ENCODE peak calls at places on chromosomes 3 and 15, in eight cellular contexts. E is ovary, A is heart left ventricle, K is suprapubic skin, B is transverse colon, Z is spleen, W is uterus, D is adrenal gland. T is an unnamed sample.
A peak's percentile ranks its signal among the peaks of the same experiment; 100 is the strongest.

GRCh38 chr15:100762289-100762688 is 117.3 kb upstream of the ALDH1A3 start:
- DNase-seq in D (no peak), E (no peak), K (no peak), A (no peak), Z (peak; percentile 46), B (no peak), W (no peak), T (no peak)

GRCh38 chr15:33551860-33552259 is 241.1 kb downstream of the RYR3 start:
- DNase-seq in A (no peak), E (no peak), K (no peak), B (no peak), W (no peak), Z (no peak), D (no peak), T (no peak)

GRCh38 chr3:123053107-123053506 is 13.7 kb upstream of the PDIA5 start:
- DNase-seq in A (peak; percentile 59), E (no peak), W (no peak), D (no peak), Z (no peak), B (no peak), K (no peak), T (no peak)

GRCh38 chr3:126659915-126660886 is 5.3 kb upstream of the TXNRD3 start:
- DNase-seq in B (no peak), Z (no peak), K (no peak), A (no peak), E (no peak), W (no peak), D (peak; percentile 64), T (no peak)

GRCh38 chr3:66466606-66467270 is 34.1 kb downstream of the LRIG1 start:
- DNase-seq in W (no peak), K (no peak), E (no peak), D (no peak), Z (no peak), A (no peak), B (no peak), T (no peak)

GRCh38 chr15:22979699-22980188 is 424 bp downstream of the CYFIP1 start:
- DNase-seq in Z (peak; percentile 75), E (peak; percentile 71), A (peak; percentile 47), D (no peak), B (peak; percentile 26), W (peak; percentile 28), K (peak; percentile 68), T (no peak)

GRCh38 chr15:44662478-44663409 is 718 bp downstream of the SPG11 start:
- DNase-seq in D (peak; percentile 70), K (peak; percentile 85), B (peak; percentile 87), A (peak; percentile 77), Z (peak; percentile 96), W (peak; percentile 57), E (peak; percentile 68), T (peak; percentile 84)

GRCh38 chr3:184156522-184156955 is 1.4 kb downstream of the DVL3 start:
- DNase-seq in D (peak; percentile 58), W (peak; percentile 58), K (no peak), A (peak; percentile 72), E (peak; percentile 86), Z (peak; percentile 77), B (peak; percentile 46), T (no peak)

GRCh38 chr3:76991165-76991564 is 48.7 kb upstream of the ROBO2 start:
- DNase-seq in K (no peak), A (no peak), B (no peak), E (no peak), W (no peak), D (no peak), Z (no peak), T (no peak)

GRCh38 chr3:125166581-125166980 is 46.0 kb downstream of the SLC12A8 start:
- DNase-seq in E (no peak), W (no peak), D (no peak), B (no peak), Z (no peak), A (no peak), K (no peak), T (no peak)

GRCh38 chr3:125165189-125165947 is 47.2 kb downstream of the SLC12A8 start:
- DNase-seq in K (no peak), W (no peak), D (no peak), A (peak; percentile 59), E (no peak), Z (no peak), B (no peak), T (peak; percentile 51)

GRCh38 chr3:125161607-125162219 is 50.8 kb downstream of the SLC12A8 start:
- DNase-seq in Z (no peak), K (no peak), B (no peak), D (no peak), W (peak; percentile 44), A (peak; percentile 78), E (no peak), T (no peak)

GRCh38 chr3:125165948-125166553 is 46.5 kb downstream of the SLC12A8 start:
- DNase-seq in B (no peak), D (no peak), Z (no peak), E (no peak), K (no peak), W (no peak), A (no peak), T (no peak)

DNA sequence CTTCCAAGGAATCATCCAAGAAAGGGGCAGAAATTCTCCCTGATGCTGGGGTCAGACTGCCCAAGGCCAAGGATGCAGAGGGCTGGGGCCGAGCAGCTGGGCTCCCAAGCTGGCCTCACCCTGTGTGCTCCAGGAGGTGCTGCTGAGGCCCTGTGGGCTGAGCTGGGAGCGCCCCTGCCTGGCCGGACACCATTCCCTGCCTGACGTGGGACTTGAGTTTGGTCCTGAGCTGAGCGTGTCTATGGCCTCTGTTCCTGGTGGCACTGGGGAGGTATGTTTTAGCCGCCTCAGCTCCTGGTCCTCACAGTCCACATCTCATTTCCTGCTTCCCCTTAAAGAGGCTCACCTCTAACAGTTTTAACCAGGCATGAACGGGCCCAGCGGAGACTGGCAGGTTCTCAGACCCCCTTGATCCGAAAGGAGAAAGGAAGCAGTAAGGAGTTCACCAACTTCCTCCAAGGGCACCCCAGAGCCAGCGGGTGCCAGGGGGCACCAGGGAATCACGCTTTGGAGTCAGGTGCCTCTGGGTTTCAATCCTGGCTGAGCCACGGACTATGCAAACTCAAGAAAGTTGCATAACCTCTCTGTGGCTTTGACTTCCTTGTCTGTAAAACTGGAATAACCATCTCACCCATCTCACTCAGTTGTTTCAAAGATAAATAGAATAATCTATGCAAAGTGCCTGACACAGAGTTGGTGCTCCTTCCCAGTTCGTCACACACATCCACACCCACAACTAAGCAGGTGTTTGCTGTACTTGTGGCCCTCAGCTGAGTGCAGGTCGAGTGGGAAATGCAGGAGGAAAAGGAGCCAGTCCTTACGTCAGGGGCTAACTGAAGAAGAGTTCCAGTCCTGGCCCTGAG is 48.6 kb downstream of the SLC12A8 start:
- DNase-seq in Z (no peak), E (no peak), B (peak; percentile 39), K (no peak), D (no peak), A (no peak), W (no peak), T (no peak)
- H3K27ac ChIP-seq in Z (no peak overlapping the region), E (no peak overlapping the region), B (peak overlapping the region; percentile 63), K (peak overlapping the region; percentile 34), D (no peak overlapping the region), A (no peak overlapping the region), W (no peak overlapping the region), T (no peak overlapping the region)

DNA sequence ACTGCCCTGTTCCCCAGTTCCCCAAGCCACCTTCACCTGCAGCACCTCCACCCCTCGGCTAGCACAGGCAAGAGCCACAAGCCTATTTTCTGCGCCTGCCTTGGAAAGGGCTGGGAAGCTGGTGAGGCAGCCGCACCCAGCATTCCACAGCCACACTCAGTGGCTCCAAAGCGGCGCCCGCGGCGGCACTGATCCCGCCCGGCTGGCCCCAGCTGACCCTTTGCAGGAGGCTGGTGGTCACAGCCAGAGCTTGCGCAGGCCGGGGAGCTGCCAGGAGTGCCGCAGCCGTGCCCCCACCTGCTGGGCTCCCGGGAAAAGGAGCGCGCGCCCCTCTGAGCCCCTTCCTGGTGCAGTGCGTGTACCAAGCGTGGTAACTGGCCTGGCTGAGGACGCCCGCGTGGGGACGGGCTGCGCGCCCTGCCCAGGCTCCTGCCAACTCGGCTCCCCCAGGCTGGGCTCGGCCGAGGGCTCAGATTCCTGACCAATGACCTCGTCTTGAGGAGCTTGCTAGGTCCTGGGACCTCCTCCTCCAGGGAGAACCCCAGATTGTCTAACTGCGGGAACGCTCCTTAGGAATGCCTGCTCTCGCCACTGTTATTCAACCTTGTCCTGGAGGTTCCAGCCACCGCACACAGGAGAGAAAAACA is 13.3 kb downstream of the GRAMD2A start:
- DNase-seq in A (no peak), B (peak; percentile 33), W (no peak), D (peak; percentile 13), E (no peak), K (peak; percentile 61), Z (peak; percentile 62), T (no peak)
- TF ChIP-seq POLR2A in A (no peak), B (no peak), W (peak; percentile 20), D (no peak), E (no peak), K (no peak), Z (no peak), T (no peak)

DNA sequence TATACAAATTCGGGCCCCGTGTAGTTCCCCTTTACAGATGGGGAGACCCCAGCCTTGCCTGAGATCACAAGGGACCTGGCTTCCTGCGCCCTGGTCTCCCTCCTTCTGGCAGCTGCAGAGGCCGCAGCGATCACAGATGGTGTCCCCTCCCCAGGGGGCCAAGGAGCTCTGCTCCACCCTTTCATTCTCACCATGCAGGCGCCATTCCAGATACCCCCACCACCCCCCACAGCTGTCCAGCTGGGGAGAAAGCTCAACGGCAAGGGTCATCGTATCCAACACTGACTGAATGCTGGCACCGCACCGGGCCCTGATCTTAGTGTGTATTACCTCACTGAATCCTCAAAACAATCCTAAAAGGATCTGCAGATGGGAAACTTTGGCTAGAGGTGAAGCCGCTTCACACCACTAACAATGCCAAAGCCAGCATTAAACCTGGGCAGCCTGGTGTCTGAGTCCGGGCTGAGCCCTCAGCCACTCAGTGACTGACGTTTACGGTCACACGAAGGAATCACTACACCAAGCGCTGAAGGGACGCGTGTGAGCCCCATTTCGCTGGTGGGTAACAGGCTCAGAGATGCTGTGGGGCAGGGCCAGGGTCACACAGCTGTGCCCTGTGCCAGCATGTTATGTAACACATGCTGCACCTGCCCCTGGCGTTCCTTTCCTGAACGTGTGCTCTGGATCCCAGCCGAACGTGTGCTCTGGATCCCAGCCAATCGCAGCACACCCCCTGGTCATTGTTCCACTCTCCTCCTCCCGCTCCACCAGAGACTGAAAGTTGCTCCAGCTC is 51.9 kb downstream of the IQSEC1 start:
- DNase-seq in E (peak; percentile 33), K (peak; percentile 77), D (no peak), A (no peak), W (no peak), B (no peak), Z (peak; percentile 85), T (no peak)
- H3K27ac ChIP-seq in E (no peak overlapping the region), K (no peak overlapping the region), D (peak overlapping the region; percentile 93), A (peak overlapping the region; percentile 87), W (no peak overlapping the region), B (peak overlapping the region; percentile 49), Z (peak overlapping the region; percentile 98), T (no peak overlapping the region)

DNA sequence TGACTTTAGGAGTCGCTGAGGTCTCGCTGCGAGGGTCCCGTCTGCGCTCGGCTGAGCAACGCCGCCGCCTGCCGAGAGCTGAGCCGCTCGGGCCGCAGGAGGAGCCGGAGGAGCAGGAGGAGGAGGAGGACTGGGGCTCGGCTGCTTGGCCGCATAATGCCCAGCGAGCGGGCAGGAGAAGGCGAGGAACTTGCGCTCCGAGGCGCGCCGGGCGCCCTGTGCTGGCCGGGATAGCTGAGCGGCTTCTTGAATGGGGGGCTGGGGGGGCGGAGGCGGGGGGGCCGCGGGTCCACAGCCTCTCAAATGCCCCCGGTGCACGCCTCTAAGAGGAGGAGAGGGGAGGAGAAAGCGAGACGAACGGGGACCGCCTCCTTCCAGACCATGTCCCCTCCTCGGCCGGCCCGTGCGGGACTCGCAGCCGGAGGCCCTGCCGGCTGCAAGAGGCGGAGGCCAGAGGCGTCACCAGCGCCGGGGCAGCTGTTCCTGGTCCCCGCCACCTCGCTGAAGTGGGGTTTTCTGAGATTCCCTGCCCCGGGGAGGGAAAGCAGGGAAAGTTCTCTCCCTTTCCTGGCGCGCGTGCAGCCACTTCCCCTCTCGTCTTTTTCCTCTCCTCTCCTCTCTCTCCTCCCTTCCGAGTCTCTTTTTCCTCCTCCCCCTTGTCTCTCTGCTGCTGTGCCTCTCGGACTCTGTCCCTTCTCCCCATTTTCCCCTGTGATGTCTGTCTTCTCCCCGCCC is at the start of gene ADAMTS9:
- DNase-seq in W (peak; percentile 84), K (peak; percentile 80), E (peak; percentile 80), B (peak; percentile 57), A (peak; percentile 91), Z (peak; percentile 82), D (peak; percentile 80), T (peak; percentile 59)
- TF ChIP-seq POLR2A in W (peak; percentile 87), K (peak; percentile 39), E (peak; percentile 39), B (peak; percentile 49), A (peak; percentile 77), Z (peak; percentile 66), D (peak; percentile 34), T (peak; percentile 59)

T was measured in right lobe of liver.